ENCODE peak calls at places on chromosomes 12 and 14, in four cellular contexts. V, G, K and C are unnamed samples. For H3K9me3, the result is how much of the 10 kb centered on the place peaks cover.

GRCh38 chr12:63949902-63950301 is 105.4 kb downstream of the SRGAP1 start:
- DNase-seq in K (no peak), V (no peak), G (no peak), C (no peak)

GRCh38 chr12:127723236-127723635 is 543.7 kb upstream of the TMEM132C start:
- DNase-seq in K (no peak), G (peak), V (no peak), C (no peak)

GRCh38 chr12:3363608-3364007 is 127.4 kb upstream of the PRMT8 start:
- DNase-seq in K (no peak), V (no peak), G (no peak), C (no peak)

GRCh38 chr12:6312529-6313325 is 2.2 kb downstream of the PLEKHG6 start:
- DNase-seq in G (no peak), K (no peak), V (no peak), C (no peak)

GRCh38 chr12:106564678-106565329 is 18.0 kb upstream of the RFX4 start:
- DNase-seq in V (no peak), K (no peak), G (no peak), C (no peak)

GRCh38 chr12:1918081-1918874 is at the start of gene CACNA2D4:
- DNase-seq in K (no peak), G (peak), V (no peak), C (no peak)

GRCh38 chr12:58247633-58248032 is 306.3 kb downstream of the ATP23 start:
- DNase-seq in K (no peak), V (no peak), G (no peak), C (no peak)

GRCh38 chr14:99326041-99326710 is 54.2 kb upstream of the BCL11B start:
- DNase-seq in V (no peak), K (no peak), G (peak), C (no peak)

GRCh38 chr12:114439306-114439705 is 33.4 kb upstream of the TBX5 start:
- DNase-seq in G (no peak), V (no peak), K (no peak), C (no peak)

GRCh38 chr12:106769078-106769477 is 5.4 kb upstream of the RIC8B start:
- DNase-seq in K (no peak), V (no peak), G (no peak), C (no peak)

GRCh38 chr14:44910826-44911225 is 50.9 kb downstream of the KLHL28 start:
- DNase-seq in G (no peak), V (no peak), K (no peak), C (no peak)

GRCh38 chr12:104624529-104624928 is 167.8 kb downstream of the CHST11 start:
- DNase-seq in G (no peak), V (no peak), K (no peak), C (no peak)

GRCh38 chr14:59679872-59680271 is 103.3 kb upstream of the CCDC175 start:
- DNase-seq in K (no peak), G (no peak), V (no peak), C (peak)

GRCh38 chr12:6367065-6367968 is 8.0 kb downstream of the SCNN1A start:
- DNase-seq in G (peak), V (peak), K (no peak), C (no peak)

GRCh38 chr12:50058743-50059312 is 1.4 kb downstream of the ASIC1 start:
- DNase-seq in K (no peak), G (no peak), V (no peak), C (no peak)

GRCh38 chr12:103590271-103590670 is 3.2 kb downstream of the STAB2 start:
- DNase-seq in V (no peak), K (no peak), G (no peak), C (no peak)

GRCh38 chr12:47935196-47935595 is 28.2 kb upstream of the TMEM106C start:
- DNase-seq in V (no peak), G (peak), K (no peak), C (peak)

GRCh38 chr14:91269076-91269991 is 24.8 kb upstream of the GPR68 start:
- DNase-seq in V (no peak), G (no peak), K (no peak), C (no peak)

GRCh38 chr14:23660290-23661226 is 24.4 kb downstream of the DHRS2 start:
- DNase-seq in G (no peak), V (no peak), K (no peak), C (no peak)

GRCh38 chr12:50088577-50089335 is 3.6 kb downstream of the SMARCD1 start:
- DNase-seq in K (no peak), G (peak), V (peak), C (peak)

GRCh38 chr12:60172266-60172665 is 576.4 kb downstream of the SLC16A7 start:
- DNase-seq in G (no peak), V (no peak), K (no peak), C (peak)

GRCh38 chr12:59940676-59941342 is 345.0 kb downstream of the SLC16A7 start:
- DNase-seq in G (no peak), V (no peak), K (no peak), C (no peak)

GRCh38 chr14:24081739-24082204 is 10.4 kb downstream of the CPNE6 start:
- DNase-seq in G (no peak), V (no peak), K (no peak), C (no peak)

GRCh38 chr14:99716850-99717681 is 33.0 kb downstream of the CYP46A1 start:
- DNase-seq in G (no peak), K (no peak), V (no peak), C (no peak)

GRCh38 chr14:96145116-96145864 is 59.3 kb upstream of the BDKRB2 start:
- DNase-seq in V (no peak), K (no peak), G (no peak), C (no peak)

GRCh38 chr12:116346751-116347150 is 69.3 kb upstream of the MED13L start:
- DNase-seq in G (no peak), V (no peak), K (no peak), C (no peak)

GRCh38 chr12:29572938-29573337 is 75.5 kb upstream of the OVCH1 start:
- DNase-seq in K (no peak), G (no peak), V (no peak), C (peak)

GRCh38 chr12:67758119-67758873 is 109.8 kb downstream of the DYRK2 start:
- DNase-seq in V (no peak), G (peak), K (no peak), C (peak)

GRCh38 chr12:93379432-93380308 is 1.9 kb downstream of the NUDT4 start:
- DNase-seq in G (no peak), K (no peak), V (peak), C (no peak)

GRCh38 chr14:67187826-67188225 is 1.4 kb upstream of the GARIN2 start:
- DNase-seq in K (no peak), G (no peak), V (no peak), C (no peak)

GRCh38 chr12:3559601-3560294 is 68.7 kb downstream of the PRMT8 start:
- DNase-seq in K (no peak), G (no peak), V (no peak), C (no peak)

GRCh38 chr12:127194176-127194575 is 1072.8 kb upstream of the TMEM132C start:
- DNase-seq in K (no peak), G (no peak), V (no peak), C (no peak)

GRCh38 chr14:54301349-54301748 is 95.5 kb upstream of the CDKN3 start:
- DNase-seq in K (no peak), G (no peak), V (no peak), C (no peak)

GRCh38 chr14:56211844-56212243 is 93.6 kb downstream of the PELI2 start:
- DNase-seq in G (no peak), V (no peak), K (no peak), C (no peak)

GRCh38 chr14:101705733-101706508 is 55.6 kb upstream of the PPP2R5C start:
- DNase-seq in K (peak), V (peak), G (no peak), C (peak)

GRCh38 chr14:73684627-73685026 is 29.6 kb downstream of the PNMA1 start:
- DNase-seq in V (no peak), K (no peak), G (no peak), C (no peak)

GRCh38 chr12:80936642-80937390 is 918 bp downstream of the LIN7A start:
- DNase-seq in K (no peak), V (no peak), G (peak), C (peak)

GRCh38 chr12:81245458-81245857 is 167.6 kb downstream of the ACSS3 start:
- DNase-seq in G (no peak), V (no peak), K (no peak), C (no peak)

DNA sequence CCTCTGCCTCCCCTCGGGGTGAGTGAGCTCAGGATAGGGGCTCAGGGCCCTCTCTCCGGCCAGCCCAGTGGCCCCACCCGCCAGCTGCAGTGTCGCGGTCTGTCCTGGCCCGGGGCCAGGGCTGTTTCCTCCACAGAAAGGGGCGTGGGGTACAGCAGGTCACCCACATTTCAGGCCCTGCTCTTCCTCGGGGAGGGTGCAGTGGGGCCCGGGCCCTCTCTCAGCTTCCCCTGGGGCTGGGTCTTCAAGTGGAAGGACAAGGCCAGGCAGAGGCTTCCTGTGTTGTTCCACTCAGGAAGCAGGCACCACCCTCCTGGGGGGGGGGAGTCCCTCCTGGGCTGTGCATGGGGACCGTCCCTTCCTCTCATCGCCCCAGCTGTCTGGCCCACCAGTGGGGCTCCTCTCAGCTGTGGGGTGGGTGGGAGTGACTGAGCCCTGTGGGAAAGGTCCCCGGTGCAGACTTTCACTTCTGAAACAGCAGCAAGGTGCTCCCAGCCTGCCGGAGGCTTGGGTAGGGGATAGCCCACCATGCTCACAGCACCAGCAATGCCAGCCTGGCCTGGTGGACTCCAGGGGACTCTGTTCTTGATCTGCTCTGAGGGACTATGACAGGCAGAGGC is 3.7 kb downstream of the GPR132 start:
- DNase-seq in V (peak), K (no peak), G (no peak), C (no peak)
- H3K4me3 ChIP-seq in V (peak), K (no peak), G (no peak), C (no peak)

DNA sequence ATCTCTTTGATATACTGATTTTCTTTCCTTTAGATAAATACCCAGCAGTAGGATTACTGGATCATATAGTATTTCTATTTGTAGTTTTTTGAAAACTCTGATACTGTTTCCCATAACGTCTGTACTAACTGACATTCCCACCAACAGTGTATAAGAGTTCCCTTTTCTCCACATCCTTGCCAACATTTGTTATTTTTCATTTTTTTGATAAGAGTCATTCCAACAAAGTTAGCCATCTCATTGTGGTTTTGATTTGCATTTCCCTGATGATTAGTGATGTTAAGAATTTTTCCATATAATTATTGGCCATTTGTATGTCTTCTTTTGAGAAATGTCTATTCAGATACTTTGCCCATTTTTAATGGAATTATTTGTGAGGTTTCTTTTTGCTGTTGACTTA is 486.0 kb downstream of the FLRT2 start:
- DNase-seq in V (no peak), K (no peak), G (no peak), C (no peak)
- H3K9me3 ChIP-seq in V (under half), K (under half), G (under half), C (under half)

GRCh38 chr12:53757095-53757770 is 5.5 kb upstream of the CISTR start:
- DNase-seq in V (peak), G (peak), K (no peak), C (peak)
- H3K4me3 ChIP-seq in V (peak), G (no peak), K (no peak), C (no peak)

GRCh38 chr12:34348064-34348463 is 325.8 kb downstream of the ALG10 start:
- DNase-seq in V (no peak), G (no peak), K (no peak), C (no peak)

GRCh38 chr12:34349673-34349961 is 327.3 kb downstream of the ALG10 start:
- DNase-seq in K (no peak), V (no peak), G (no peak), C (no peak)

GRCh38 chr12:34347367-34347766 is 325.1 kb downstream of the ALG10 start:
- DNase-seq in K (no peak), V (no peak), G (peak), C (no peak)

GRCh38 chr12:34350092-34351041 is 328.1 kb downstream of the ALG10 start:
- DNase-seq in K (no peak), G (no peak), V (no peak), C (no peak)

GRCh38 chr12:34348836-34349672 is 326.8 kb downstream of the ALG10 start:
- DNase-seq in G (no peak), V (no peak), K (no peak), C (no peak)
- H3K9me3 ChIP-seq in G (under half), V (under half), K (under half), C (under half)

GRCh38 chr14:103969961-103970360 is 27.6 kb upstream of the RD3L start:
- DNase-seq in G (no peak), K (no peak), V (no peak), C (no peak)

GRCh38 chr14:103974575-103974974 is 32.2 kb upstream of the RD3L start:
- DNase-seq in K (no peak), V (no peak), G (no peak), C (no peak)

GRCh38 chr14:103973354-103973753 is 31.0 kb upstream of the RD3L start:
- DNase-seq in V (no peak), K (no peak), G (no peak), C (peak)
- H3K4me3 ChIP-seq in V (no peak), K (no peak), G (no peak), C (no peak)

GRCh38 chr14:26334288-26334687 is 263.5 kb downstream of the NOVA1 start:
- DNase-seq in K (no peak), V (no peak), G (no peak), C (no peak)
- H3K9me3 ChIP-seq in K (under half), V (under half), G (under half), C (under half)

GRCh38 chr14:49880267-49881064 is 12.4 kb upstream of the ARF6 start:
- DNase-seq in K (no peak), G (no peak), V (no peak), C (no peak)
- H3K4me3 ChIP-seq in K (no peak), G (no peak), V (no peak), C (no peak)

GRCh38 chr12:73769337-73769736 is 768.3 kb upstream of the ATXN7L3B start:
- DNase-seq in V (no peak), K (no peak), G (no peak), C (no peak)
- H3K9me3 ChIP-seq in V (under half), K (under half), G (under half), C (under half)

DNA sequence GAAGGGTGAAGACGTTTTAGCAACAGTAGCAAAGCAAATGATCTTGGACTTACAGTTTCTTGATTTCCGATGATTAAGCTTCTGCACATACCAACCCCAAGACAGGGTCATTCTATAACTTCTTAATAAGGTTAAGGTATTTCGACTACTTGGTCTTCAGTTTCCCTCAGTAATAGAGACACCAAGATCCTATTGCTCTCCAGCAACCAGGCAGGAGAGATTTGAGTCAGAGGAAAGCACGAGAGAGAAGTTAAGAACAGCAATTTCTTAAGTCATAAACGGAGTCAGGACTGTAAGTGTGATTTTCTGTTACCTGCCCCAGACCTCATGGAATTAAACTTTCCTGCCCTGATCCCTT is 215.6 kb downstream of the TTC8 start:
- DNase-seq in V (no peak), K (no peak), G (no peak), C (no peak)
- H3K4me3 ChIP-seq in V (no peak), K (peak), G (peak), C (no peak)